ENCODE peak calls at places on chromosomes 3 and 15, in five cellular contexts. P is psoas muscle, Q is mucosa of descending colon, C is pancreas, V is astrocyte of the spinal cord. O is an unnamed sample.

GRCh38 chr3:116741462-116741861 is 31.9 kb downstream of the TUSC7 start:
- DNase-seq in P (no peak), Q (no peak), C (no peak), V (no peak), O (no peak)

GRCh38 chr3:149180057-149180573 is 41.5 kb downstream of the CP start:
- DNase-seq in P (peak), Q (peak), C (no peak), V (peak), O (no peak)

GRCh38 chr3:190205739-190206138 is 85.0 kb upstream of the P3H2 start:
- DNase-seq in P (no peak), Q (no peak), C (no peak), V (peak), O (no peak)

GRCh38 chr3:171459130-171459941 is 869 bp downstream of the TNIK start:
- DNase-seq in P (peak), Q (peak), C (peak), V (peak), O (peak)

GRCh38 chr3:5232570-5232969 is 45.1 kb downstream of the EDEM1 start:
- DNase-seq in P (no peak), Q (no peak), C (no peak), V (no peak), O (no peak)

GRCh38 chr15:34358948-34359347 is 8.0 kb downstream of the LPCAT4 start:
- DNase-seq in P (no peak), Q (no peak), C (no peak), V (no peak), O (no peak)

GRCh38 chr15:56894601-56895000 is 23.8 kb upstream of the TCF12 start:
- DNase-seq in P (no peak), Q (no peak), C (no peak), V (no peak), O (no peak)

GRCh38 chr3:9732753-9733115 is 1.2 kb downstream of the BRPF1 start:
- DNase-seq in P (no peak), Q (no peak), C (no peak), V (no peak), O (no peak)

DNA sequence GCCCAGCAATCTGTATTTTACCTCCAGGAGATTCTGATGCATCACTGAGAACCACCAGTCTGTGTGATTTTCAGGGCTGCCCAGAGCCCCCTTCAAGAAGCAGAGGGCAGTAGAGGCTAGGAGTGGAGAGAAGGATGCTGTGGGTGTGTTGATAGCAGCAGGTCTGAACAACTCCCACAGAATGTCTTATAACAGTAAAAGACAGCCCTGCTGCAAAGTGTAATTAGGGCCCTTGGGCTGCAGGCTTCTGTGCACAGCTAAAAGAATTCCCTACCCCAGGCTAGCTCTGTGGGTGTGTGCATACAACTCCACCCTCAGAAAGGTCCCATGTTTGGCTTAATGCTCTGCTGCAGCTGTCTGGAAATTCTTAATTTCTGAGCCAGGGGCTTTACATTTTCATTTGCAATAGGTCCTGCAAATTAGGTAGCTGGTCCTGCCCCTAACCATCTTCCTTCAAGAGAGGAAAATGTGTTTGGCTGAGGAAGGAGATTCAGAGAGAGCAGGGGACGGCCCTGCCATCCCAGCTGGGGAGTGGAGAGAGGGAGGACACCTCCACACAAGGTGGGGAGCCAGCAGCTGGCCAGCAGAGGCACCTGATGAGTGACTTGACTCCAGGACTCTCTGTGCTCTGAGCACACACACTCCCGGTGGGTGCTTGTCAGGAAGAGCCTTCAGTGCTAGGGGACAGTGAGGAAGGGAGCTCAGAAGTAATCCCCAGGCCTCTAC is 43.3 kb upstream of the RAB6B start:
- DNase-seq in P (no peak), Q (no peak), C (peak), V (no peak), O (no peak)
- TF ChIP-seq CTCF in P (no peak), Q (no peak), C (no peak), V (peak), O (no peak)

GRCh38 chr3:69352305-69353087 is 33.4 kb downstream of the FRMD4B start:
- DNase-seq in P (no peak), Q (no peak), C (no peak), V (no peak), O (no peak)

GRCh38 chr3:69353088-69353478 is 32.8 kb downstream of the FRMD4B start:
- DNase-seq in P (no peak), Q (no peak), C (no peak), V (no peak), O (no peak)

GRCh38 chr3:69357196-69357595 is 28.7 kb downstream of the FRMD4B start:
- DNase-seq in P (no peak), Q (no peak), C (no peak), V (no peak), O (no peak)

GRCh38 chr3:69353492-69353891 is 32.4 kb downstream of the FRMD4B start:
- DNase-seq in P (no peak), Q (peak), C (no peak), V (no peak), O (no peak)

DNA sequence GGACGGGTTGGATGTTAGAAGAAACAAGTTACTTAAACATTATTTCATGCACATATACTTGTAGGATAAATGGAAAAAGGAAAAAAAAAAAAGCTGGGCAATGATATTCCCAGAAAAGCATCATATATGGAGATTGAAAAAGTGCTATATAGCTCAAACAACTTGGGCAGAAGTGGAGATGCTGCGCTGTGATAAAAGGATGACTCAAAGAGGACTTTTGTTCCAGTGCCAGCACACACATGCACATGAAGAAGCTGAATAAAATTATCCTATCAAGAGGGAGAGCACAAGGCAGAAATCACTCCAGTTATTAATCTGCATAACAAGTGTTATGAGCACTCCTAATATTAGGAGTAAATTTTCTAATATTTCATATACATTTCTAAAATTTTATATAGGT is 30.9 kb downstream of the FRMD4B start:
- DNase-seq in P (no peak), Q (no peak), C (no peak), V (no peak), O (no peak)
- TF ChIP-seq CTCF in P (no peak), Q (no peak), C (no peak), V (no peak), O (no peak)

DNA sequence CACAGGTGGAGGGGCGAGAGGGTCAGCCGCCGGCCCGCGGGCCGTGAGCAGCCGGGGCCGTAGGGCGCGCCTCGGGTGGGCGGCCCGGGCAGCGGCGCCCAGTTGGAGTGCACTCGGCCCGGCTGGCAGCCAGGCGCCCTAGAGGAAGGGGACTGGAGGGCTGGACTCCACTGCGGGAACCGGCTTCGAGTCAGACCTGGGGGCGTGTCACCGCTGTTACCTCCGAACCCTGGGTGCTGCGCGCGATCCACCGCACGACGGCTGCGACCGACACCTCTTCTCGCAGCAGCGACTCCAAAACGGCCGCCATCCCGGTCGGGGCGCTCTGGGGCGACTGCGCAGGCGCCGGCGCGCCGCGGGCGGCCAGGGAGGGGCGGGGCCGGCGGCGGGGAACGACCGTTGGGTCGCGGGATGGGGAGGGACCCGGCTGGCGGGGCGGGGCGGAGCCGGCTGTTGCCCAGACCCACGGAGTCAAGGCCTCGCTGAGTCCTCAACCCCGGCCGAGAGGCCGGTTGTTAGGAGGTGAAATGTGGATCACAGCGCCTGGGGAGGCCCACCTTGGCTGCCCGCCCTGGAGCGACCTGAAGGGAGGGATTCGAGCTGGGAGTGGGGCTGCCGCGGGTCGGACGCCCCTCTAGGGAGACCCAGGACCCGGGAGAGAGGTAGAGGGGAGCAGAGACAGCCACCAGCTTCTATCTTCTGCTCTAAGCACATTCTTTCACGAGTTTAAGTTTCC is at the start of gene CDAN1:
- DNase-seq in P (peak), Q (peak), C (peak), V (peak), O (peak)
- TF ChIP-seq CTCF in P (no peak), Q (no peak), C (no peak), V (no peak), O (no peak)

DNA sequence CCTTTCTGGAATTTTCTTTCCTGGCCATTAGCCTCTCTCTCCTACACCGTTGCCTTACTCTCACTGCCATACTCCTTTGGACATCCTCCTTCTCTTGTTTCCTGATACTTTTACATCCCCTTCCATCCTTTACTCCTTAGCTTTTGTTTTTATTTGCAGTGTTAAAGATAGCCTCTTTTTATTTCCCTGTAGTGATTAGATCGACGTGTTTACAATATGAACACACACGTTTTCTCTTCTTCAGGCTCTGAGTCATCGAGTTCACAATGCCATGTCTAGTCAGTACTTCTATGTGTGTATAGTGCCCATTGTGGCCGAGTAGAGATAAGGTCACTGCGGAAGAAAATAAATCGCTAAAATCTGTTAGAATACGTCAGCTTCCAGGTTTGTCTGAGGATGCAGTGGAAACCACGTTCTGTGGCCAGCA is 208.5 kb downstream of the LPP start:
- DNase-seq in P (no peak), Q (no peak), C (no peak), V (peak), O (no peak)
- TF ChIP-seq CTCF in P (no peak), Q (no peak), C (no peak), V (no peak), O (no peak)

GRCh38 chr3:19046440-19046839 is 101.9 kb upstream of the KCNH8 start:
- DNase-seq in P (no peak), Q (no peak), C (no peak), V (no peak), O (no peak)
- TF ChIP-seq CTCF in P (peak), Q (no peak), C (no peak), V (no peak), O (no peak)

GRCh38 chr15:51076898-51077564 is 17.7 kb downstream of the TNFAIP8L3 start:
- DNase-seq in P (peak), Q (peak), C (no peak), V (peak), O (no peak)

GRCh38 chr15:51079226-51079625 is 15.5 kb downstream of the TNFAIP8L3 start:
- DNase-seq in P (no peak), Q (no peak), C (no peak), V (no peak), O (no peak)

GRCh38 chr15:51082246-51082645 is 12.5 kb downstream of the TNFAIP8L3 start:
- DNase-seq in P (no peak), Q (no peak), C (no peak), V (no peak), O (no peak)

GRCh38 chr15:51077565-51078153 is 17.0 kb downstream of the TNFAIP8L3 start:
- DNase-seq in P (peak), Q (peak), C (peak), V (peak), O (peak)

GRCh38 chr15:51080286-51080685 is 14.4 kb downstream of the TNFAIP8L3 start:
- DNase-seq in P (no peak), Q (no peak), C (no peak), V (no peak), O (no peak)
- TF ChIP-seq CTCF in P (no peak), Q (no peak), C (no peak), V (no peak), O (no peak)

GRCh38 chr3:55521086-55522060 is 34.3 kb upstream of the WNT5A start:
- DNase-seq in P (peak), Q (no peak), C (no peak), V (peak), O (no peak)

GRCh38 chr3:55516391-55517030 is 29.4 kb upstream of the WNT5A start:
- DNase-seq in P (no peak), Q (no peak), C (no peak), V (no peak), O (no peak)

GRCh38 chr3:55519016-55519415 is 31.9 kb upstream of the WNT5A start:
- DNase-seq in P (no peak), Q (no peak), C (no peak), V (peak), O (no peak)

GRCh38 chr3:55515550-55516246 is 28.6 kb upstream of the WNT5A start:
- DNase-seq in P (no peak), Q (no peak), C (no peak), V (no peak), O (no peak)

DNA sequence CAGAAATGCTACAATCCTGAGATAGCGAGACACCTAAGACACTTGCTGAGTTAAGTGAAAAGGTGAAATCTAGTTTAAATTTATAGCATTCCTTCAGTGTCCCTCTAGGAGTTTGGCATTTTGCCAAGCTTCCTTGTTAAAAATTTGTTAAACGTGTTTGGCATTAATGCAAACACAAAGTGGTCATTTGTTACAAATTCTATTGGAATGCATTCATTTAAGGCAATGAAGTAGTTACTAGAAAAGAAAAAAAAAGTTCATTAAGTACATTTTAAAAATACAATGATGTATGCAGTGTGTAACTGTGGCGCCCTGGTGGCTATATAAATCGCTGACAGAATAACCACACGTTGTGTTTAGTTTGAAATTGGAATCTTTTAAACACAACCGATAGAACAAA is 31.3 kb upstream of the WNT5A start:
- DNase-seq in P (no peak), Q (no peak), C (no peak), V (peak), O (no peak)
- TF ChIP-seq CTCF in P (no peak), Q (no peak), C (no peak), V (no peak), O (no peak)

DNA sequence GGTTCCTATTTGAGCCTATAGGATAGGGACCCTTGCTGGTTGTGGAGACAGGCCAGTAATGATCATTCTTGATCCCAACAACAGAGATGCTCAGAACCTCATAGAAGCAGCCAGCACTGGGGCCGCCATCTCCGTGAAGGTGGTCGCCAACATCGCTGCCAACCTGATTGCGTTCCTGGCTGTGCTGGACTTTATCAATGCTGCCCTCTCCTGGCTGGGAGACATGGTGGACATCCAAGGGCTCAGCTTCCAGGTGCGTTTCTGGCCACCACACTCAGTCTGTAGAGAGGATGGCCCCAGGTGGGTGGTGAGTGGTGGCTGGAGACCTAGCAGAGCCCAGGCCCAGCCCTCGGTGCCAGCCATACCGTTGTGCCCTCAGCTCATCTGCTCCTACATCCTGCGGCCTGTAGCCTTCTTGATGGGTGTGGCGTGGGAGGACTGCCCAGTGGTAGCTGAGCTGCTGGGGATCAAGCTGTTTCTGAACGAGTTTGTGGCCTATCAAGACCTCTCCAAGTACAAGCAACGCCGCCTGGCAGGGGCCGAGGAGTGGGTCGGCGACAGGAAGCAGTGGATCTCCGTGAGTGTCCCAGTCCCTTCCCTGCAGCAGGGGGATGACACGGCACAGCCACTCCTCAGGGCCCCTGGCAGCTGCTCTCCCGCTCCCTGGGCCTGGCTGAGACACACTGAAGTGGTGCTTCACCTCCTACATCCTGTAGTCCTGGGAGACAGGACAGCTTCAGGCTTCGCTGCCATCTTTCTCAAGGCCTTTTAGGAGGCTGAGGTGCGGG is 46.5 kb upstream of the PDE8A start:
- DNase-seq in P (no peak), Q (no peak), C (no peak), V (no peak), O (no peak)
- TF ChIP-seq CTCF in P (no peak), Q (no peak), C (no peak), V (peak), O (no peak)

DNA sequence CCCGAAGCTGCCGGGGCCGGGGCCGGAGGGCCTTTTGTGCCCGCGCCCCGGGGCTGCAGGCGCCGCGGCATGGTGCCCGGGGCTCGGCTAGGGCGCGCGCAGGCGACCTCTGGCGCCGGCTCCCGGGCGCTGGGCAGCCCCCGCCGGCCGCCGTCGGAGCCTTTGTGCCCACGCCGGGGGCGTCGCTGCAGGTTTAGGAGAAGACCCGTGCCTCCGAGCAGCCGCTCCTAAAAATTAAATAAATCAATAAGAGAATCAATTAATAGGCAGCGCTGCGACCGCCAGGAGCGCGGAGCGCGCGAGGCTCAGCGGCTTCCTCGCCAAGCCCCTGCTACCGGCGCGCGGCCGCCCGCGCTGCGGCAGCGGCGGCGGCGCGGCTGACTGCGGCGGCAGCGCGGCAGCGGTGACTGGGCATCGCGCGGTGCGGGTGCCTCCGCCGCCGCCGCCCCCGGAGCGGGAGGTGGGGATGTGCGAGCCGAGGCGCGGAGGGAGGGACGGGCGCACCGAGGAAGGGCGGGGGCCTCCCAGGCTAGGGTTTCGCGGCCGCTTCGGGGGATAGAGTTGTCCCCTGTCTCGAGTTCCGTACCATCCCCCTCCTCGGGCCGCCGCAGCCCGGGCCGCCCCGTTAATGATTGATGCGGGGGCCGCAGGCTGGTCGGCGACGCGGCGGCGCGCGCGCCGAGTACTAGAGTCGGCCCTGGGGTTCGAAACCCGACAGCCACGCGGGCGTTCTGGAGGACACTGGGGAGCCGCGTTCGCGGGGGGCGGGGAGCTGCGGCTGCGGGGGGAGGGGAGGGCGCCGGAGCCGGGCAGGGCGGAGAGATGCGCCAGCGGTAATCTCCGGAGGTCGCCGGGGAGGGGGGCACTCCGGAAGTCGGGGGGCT is at the start of gene PAQR9:
- DNase-seq in P (peak), Q (no peak), C (peak), V (no peak), O (peak)
- TF ChIP-seq CTCF in P (no peak), Q (no peak), C (no peak), V (no peak), O (no peak)

GRCh38 chr3:26964836-26965235 is 342.3 kb downstream of the LRRC3B start:
- DNase-seq in P (no peak), Q (no peak), C (no peak), V (no peak), O (no peak)

GRCh38 chr3:26960382-26960781 is 337.8 kb downstream of the LRRC3B start:
- DNase-seq in P (no peak), Q (no peak), C (no peak), V (no peak), O (no peak)

GRCh38 chr3:26964313-26964712 is 341.7 kb downstream of the LRRC3B start:
- DNase-seq in P (no peak), Q (no peak), C (no peak), V (no peak), O (no peak)

GRCh38 chr3:26962419-26963355 is 340.1 kb downstream of the LRRC3B start:
- DNase-seq in P (no peak), Q (no peak), C (no peak), V (no peak), O (no peak)

DNA sequence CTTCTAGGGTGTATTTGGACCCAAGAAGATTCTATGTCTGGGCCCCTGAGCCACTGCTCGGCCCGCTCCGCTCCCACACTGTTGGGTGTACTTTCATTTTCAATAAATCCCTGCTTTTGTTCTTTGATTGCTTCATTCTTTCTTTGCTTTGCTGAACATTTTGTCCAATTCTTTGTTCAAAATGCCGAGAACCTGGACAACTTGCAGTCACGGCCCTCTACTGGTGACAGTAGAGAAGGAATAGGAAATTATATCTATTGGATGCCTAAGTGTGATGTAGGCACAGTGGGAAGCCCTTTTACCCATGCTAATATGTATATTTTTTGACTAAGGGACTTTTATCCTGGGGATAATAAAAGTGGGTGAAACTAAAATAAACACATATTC is 340.8 kb downstream of the LRRC3B start:
- DNase-seq in P (no peak), Q (no peak), C (no peak), V (no peak), O (no peak)
- TF ChIP-seq CTCF in P (peak), Q (no peak), C (no peak), V (no peak), O (peak)

O was measured in endothelial cell.